ENCODE peak calls at places on chromosomes 16 and 17, in five cellular contexts. M, E, L, W and Q are unnamed samples.

GRCh38 chr17:3685174-3685812 is 10.7 kb downstream of the P2RX5 start:
- DNase-seq in M (no peak), L (no peak), E (no peak), W (no peak), Q (peak)

GRCh38 chr16:65376601-65377000 is 254.7 kb upstream of the CDH11 start:
- DNase-seq in M (no peak), E (no peak), W (no peak), L (no peak), Q (no peak)

GRCh38 chr17:49952209-49952911 is 16.6 kb upstream of the DLX4 start:
- DNase-seq in M (peak), W (peak), L (peak), E (peak), Q (peak)

GRCh38 chr17:18190629-18191028 is 7.0 kb downstream of the ALKBH5 start:
- DNase-seq in W (no peak), E (no peak), M (no peak), L (no peak), Q (no peak)

GRCh38 chr16:71767060-71767900 is 41.4 kb downstream of the AP1G1 start:
- DNase-seq in L (no peak), M (no peak), W (no peak), E (peak), Q (no peak)

GRCh38 chr17:8420041-8420934 is 15.4 kb upstream of the NDEL1 start:
- DNase-seq in L (no peak), M (peak), E (peak), W (no peak), Q (peak)

GRCh38 chr16:78227855-78228254 is 128.4 kb downstream of the WWOX start:
- DNase-seq in E (no peak), L (no peak), M (peak), W (no peak), Q (peak)

GRCh38 chr16:88458773-88459235 is 5.7 kb downstream of the ZFPM1 start:
- DNase-seq in E (no peak), M (no peak), L (no peak), W (no peak), Q (no peak)

GRCh38 chr17:80371196-80371595 is 43.8 kb upstream of the ENDOV start:
- DNase-seq in W (no peak), E (no peak), M (no peak), L (no peak), Q (no peak)

GRCh38 chr17:34025179-34025551 is 229.9 kb upstream of the CCL2 start:
- DNase-seq in L (no peak), E (no peak), M (no peak), W (no peak), Q (peak)

GRCh38 chr16:53816211-53816610 is 112.3 kb downstream of the FTO start:
- DNase-seq in M (no peak), L (no peak), E (no peak), W (no peak), Q (no peak)

GRCh38 chr17:10737168-10737622 is 7.4 kb upstream of the TMEM220 start:
- DNase-seq in M (peak), W (no peak), L (no peak), E (peak), Q (peak)

GRCh38 chr16:75032655-75033054 is 33.8 kb downstream of the ZNRF1 start:
- DNase-seq in M (no peak), L (no peak), W (no peak), E (no peak), Q (no peak)

GRCh38 chr17:21375757-21376584 is at the start of gene KCNJ12:
- DNase-seq in W (no peak), M (peak), E (peak), L (no peak), Q (no peak)